ENCODE peak calls at places on chromosome 19, in ten cellular contexts. G is iPS DF 6.9; E is T-cell; Q is uterus; T is activated CD8-positive, alpha-beta T cell treated with anti-CD3 and anti-CD28 coated beads for 36 hours; H is astrocyte of the spinal cord; C is head of caudate nucleus; F is Right ventricle myocardium superior; U is NCI-H524; D is pons. J is an unnamed sample.

GRCh38 chr19:31418692-31419430 is 69.6 kb upstream of the TSHZ3 start:
- DNase-seq in E (no peak), Q (no peak), H (no peak), D (no peak), T (no peak), U (no peak), F (no peak), C (no peak), G (peak; percentile 91), J (no peak)

GRCh38 chr19:35195822-35196221 is 32.7 kb downstream of the FAM187B start:
- DNase-seq in G (no peak), U (no peak), E (no peak), D (no peak), H (no peak), T (no peak), C (no peak), Q (no peak), F (no peak), J (no peak)

GRCh38 chr19:54168174-54168917 is 4.6 kb downstream of the TMC4 start:
- DNase-seq in C (peak; percentile 93), D (peak; percentile 67), U (peak; percentile 65), G (no peak), H (peak; percentile 81), T (peak; percentile 96), E (peak; percentile 81), F (peak; percentile 96), Q (peak; percentile 91), J (peak; percentile 99)

GRCh38 chr19:46413262-46414031 is at the start of gene CCDC8:
- DNase-seq in G (peak; percentile 82), H (peak; percentile 97), U (peak; percentile 83), E (no peak), Q (peak; percentile 95), T (no peak), C (no peak), D (peak; percentile 30), F (peak; percentile 90), J (peak; percentile 90)

GRCh38 chr19:37136118-37136517 is 36.4 kb downstream of the ZNF585A start:
- DNase-seq in G (no peak), D (no peak), U (no peak), C (no peak), H (no peak), T (no peak), F (no peak), Q (no peak), E (no peak), J (no peak)

GRCh38 chr19:42360787-42361544 is 29.1 kb downstream of the CNFN start:
- DNase-seq in T (no peak), U (no peak), Q (no peak), C (no peak), G (peak; percentile 31), D (no peak), F (no peak), E (no peak), H (no peak), J (no peak)

GRCh38 chr19:55171440-55171839 is 5.0 kb upstream of the DNAAF3 start:
- DNase-seq in U (no peak), F (no peak), H (no peak), Q (no peak), E (no peak), G (no peak), D (no peak), C (no peak), T (no peak), J (no peak)

GRCh38 chr19:7975037-7975436 is 30.4 kb downstream of the ELAVL1 start:
- DNase-seq in H (no peak), D (peak; percentile 65), C (peak; percentile 68), T (no peak), G (no peak), U (no peak), F (peak; percentile 67), E (no peak), Q (no peak), J (peak; percentile 52)

GRCh38 chr19:2546128-2547032 is 70.5 kb downstream of the GADD45B start:
- DNase-seq in E (peak; percentile 26), T (no peak), D (peak; percentile 81), F (peak; percentile 91), H (peak; percentile 39), G (no peak), Q (peak; percentile 60), C (peak; percentile 94), U (no peak), J (peak; percentile 95)

GRCh38 chr19:14542721-14543328 is 13.4 kb downstream of the TECR start:
- DNase-seq in T (no peak), C (no peak), G (no peak), U (no peak), D (no peak), Q (no peak), F (no peak), H (no peak), E (no peak), J (no peak)

GRCh38 chr19:45790942-45791341 is 1.7 kb downstream of the DMWD start:
- DNase-seq in U (no peak), E (no peak), D (peak; percentile 68), T (peak; percentile 50), H (no peak), C (no peak), Q (no peak), F (peak; percentile 41), G (no peak), J (no peak)

GRCh38 chr19:3606690-3607289 is at the start of gene TBXA2R:
- DNase-seq in U (peak; percentile 23), D (no peak), G (no peak), H (peak; percentile 66), E (peak; percentile 40), F (peak; percentile 90), T (peak; percentile 83), Q (peak; percentile 86), C (peak; percentile 54), J (peak; percentile 91)

GRCh38 chr19:6730153-6730804 is 7.1 kb downstream of the GPR108 start:
- DNase-seq in C (peak; percentile 71), U (no peak), E (no peak), H (no peak), F (peak; percentile 58), Q (peak; percentile 44), T (peak; percentile 82), G (no peak), D (peak; percentile 52), J (peak; percentile 91)

GRCh38 chr19:58558623-58559274 is 338 bp upstream of the UBE2M start:
- DNase-seq in D (peak; percentile 97), T (peak; percentile 100), G (peak; percentile 96), Q (peak; percentile 100), E (peak; percentile 100), F (peak; percentile 99), C (peak; percentile 99), H (peak; percentile 99), U (no peak), J (peak; percentile 100)

GRCh38 chr19:5018224-5019015 is 49.5 kb downstream of the KDM4B start:
- DNase-seq in F (no peak), D (no peak), E (no peak), H (peak; percentile 64), G (no peak), Q (no peak), C (no peak), T (no peak), U (no peak), J (no peak)

GRCh38 chr19:46614114-46614701 is 10.7 kb downstream of the PTGIR start:
- DNase-seq in F (peak; percentile 92), E (peak; percentile 77), U (peak; percentile 45), C (peak; percentile 89), D (peak; percentile 87), Q (peak; percentile 88), G (no peak), H (peak; percentile 74), T (peak; percentile 92), J (peak; percentile 94)

GRCh38 chr19:44891016-44891882 is at the start of gene TOMM40:
- DNase-seq in F (peak; percentile 100), D (no peak), U (peak; percentile 100), H (no peak), E (peak; percentile 100), C (no peak), G (peak; percentile 99), T (peak; percentile 33), Q (no peak), J (peak; percentile 100)

GRCh38 chr19:16628984-16629691 is 1.1 kb upstream of the MED26 start:
- DNase-seq in H (peak; percentile 29), T (no peak), E (no peak), D (no peak), G (no peak), C (no peak), U (peak; percentile 27), Q (peak; percentile 54), F (peak; percentile 52), J (no peak)

GRCh38 chr19:37362733-37363132 is 8.2 kb upstream of the ZNF527 start:
- DNase-seq in C (no peak), G (peak; percentile 50), T (peak; percentile 15), D (no peak), F (no peak), H (no peak), Q (no peak), E (no peak), U (no peak), J (no peak)

GRCh38 chr19:5624741-5625140 is 1.9 kb downstream of the SAFB start:
- DNase-seq in Q (no peak), D (no peak), T (peak; percentile 16), G (no peak), C (no peak), E (no peak), F (no peak), U (no peak), H (no peak), J (peak; percentile 20)

GRCh38 chr19:3276341-3276799 is 51.9 kb downstream of the CELF5 start:
- DNase-seq in F (no peak), U (no peak), T (peak; percentile 69), G (peak; percentile 67), H (no peak), Q (no peak), D (no peak), C (no peak), E (peak; percentile 57), J (no peak)

GRCh38 chr19:6417713-6418561 is 6.7 kb downstream of the KHSRP start:
- DNase-seq in E (no peak), U (no peak), F (no peak), D (peak; percentile 40), T (no peak), C (peak; percentile 55), Q (peak; percentile 66), G (no peak), H (peak; percentile 13), J (no peak)

GRCh38 chr19:45385392-45386221 is 15.2 kb upstream of the ERCC2 start:
- DNase-seq in U (no peak), D (no peak), F (no peak), Q (no peak), G (no peak), H (no peak), E (no peak), C (no peak), T (no peak), J (no peak)

GRCh38 chr19:16795731-16796130 is 33.5 kb upstream of the SIN3B start:
- DNase-seq in F (no peak), U (no peak), H (no peak), Q (no peak), T (no peak), D (no peak), E (no peak), C (no peak), G (no peak), J (no peak)

GRCh38 chr19:581399-582111 is 8.1 kb upstream of the HCN2 start:
- DNase-seq in D (no peak), T (no peak), H (no peak), Q (no peak), F (peak; percentile 58), U (no peak), C (no peak), E (no peak), G (no peak), J (peak; percentile 75)

GRCh38 chr19:55113570-55114039 is 3.8 kb downstream of the PPP1R12C start:
- DNase-seq in G (no peak), H (peak; percentile 91), D (peak; percentile 30), Q (peak; percentile 96), U (no peak), F (peak; percentile 92), T (no peak), C (peak; percentile 74), E (no peak), J (peak; percentile 95)

GRCh38 chr19:51531349-51532315 is at the start of gene SIGLEC6:
- DNase-seq in T (peak; percentile 49), F (peak; percentile 73), C (peak; percentile 62), H (no peak), E (peak; percentile 12), D (peak; percentile 74), Q (peak; percentile 18), U (no peak), G (peak; percentile 11), J (peak; percentile 90)

GRCh38 chr19:39407644-39408391 is 1.2 kb downstream of the ZFP36 start:
- DNase-seq in F (peak; percentile 67), E (peak; percentile 84), Q (peak; percentile 64), T (peak; percentile 83), G (no peak), D (no peak), U (no peak), C (no peak), H (no peak), J (peak; percentile 92)

J was measured in posterior vena cava.